ENCODE peak calls at places on chromosomes 3 and 15, in eight cellular contexts. T is C1 segment of cervical spinal cord; Z is ovary; R is activated T-cell treated with anti-CD3 and anti-CD28 coated beads, Interleukin-2, amount 50 U/mL, for 1 hour; W is cardiac fibroblast; S is AG08395; B is effector memory CD8-positive, alpha-beta T cell; Q is ELF-1. C is an unnamed sample.

GRCh38 chr15:70362911-70363310 is 265.2 kb upstream of the TLE3 start:
- DNase-seq in Z (peak; percentile 40), W (peak; percentile 47), S (peak; percentile 45), R (no peak), T (no peak), B (no peak), Q (peak; percentile 77), C (no peak)

GRCh38 chr3:195906865-195907729 is 1.3 kb downstream of the TNK2 start:
- DNase-seq in Q (peak; percentile 66), S (no peak), W (no peak), T (peak; percentile 16), B (peak; percentile 79), Z (peak; percentile 15), R (peak; percentile 73), C (peak; percentile 58)

GRCh38 chr15:45642203-45642932 is 7.5 kb downstream of the SQOR start:
- DNase-seq in T (no peak), Q (no peak), R (no peak), B (no peak), S (peak; percentile 89), Z (no peak), W (peak; percentile 94), C (no peak)

GRCh38 chr3:124928333-124929202 is 6.0 kb downstream of the MUC13 start:
- DNase-seq in Z (peak; percentile 44), R (peak; percentile 50), S (peak; percentile 50), T (no peak), W (peak; percentile 84), Q (peak; percentile 24), B (peak; percentile 56), C (no peak)

GRCh38 chr3:31960793-31961431 is 20.1 kb downstream of the OSBPL10 start:
- DNase-seq in R (no peak), B (no peak), Z (no peak), S (peak; percentile 43), T (no peak), Q (peak; percentile 32), W (peak; percentile 80), C (no peak)

GRCh38 chr3:23807161-23808015 is 1.6 kb downstream of the UBE2E1 start:
- DNase-seq in Z (no peak), Q (no peak), R (no peak), W (peak; percentile 46), T (no peak), B (no peak), S (peak; percentile 46), C (no peak)

GRCh38 chr15:68787609-68788264 is 33.0 kb downstream of the ANP32A start:
- DNase-seq in B (no peak), S (no peak), Z (no peak), Q (no peak), R (no peak), T (no peak), W (no peak), C (no peak)

GRCh38 chr15:92565351-92566125 is 90.0 kb downstream of the FAM174B start:
- DNase-seq in Z (no peak), T (no peak), R (no peak), S (no peak), B (no peak), Q (peak; percentile 22), W (no peak), C (no peak)

GRCh38 chr15:48751595-48751994 is 59.3 kb downstream of the CEP152 start:
- DNase-seq in T (no peak), B (no peak), R (no peak), W (no peak), S (no peak), Q (no peak), Z (no peak), C (no peak)

GRCh38 chr3:63922800-63923199 is 10.6 kb upstream of the SCAANT1 start:
- DNase-seq in Z (no peak), T (no peak), R (no peak), Q (no peak), B (no peak), W (no peak), S (no peak), C (no peak)

GRCh38 chr3:155744091-155744625 is 713 bp downstream of the PLCH1 start:
- DNase-seq in Z (peak; percentile 51), T (peak; percentile 5), B (peak; percentile 7), W (peak; percentile 16), S (peak; percentile 72), Q (peak; percentile 85), R (peak; percentile 45), C (peak; percentile 42)